ENCODE peak calls at places on chromosome 13, in five cellular contexts. One of them, this sample, is unnamed.

GRCh38 chr13:73106513-73107214 is 47.9 kb downstream of the KLF5 start:
- DNase-seq in H9: no peak
- DNase-seq in T-cell: no peak
- DNase-seq in hypothalamus: no peak
- DNase-seq in body of pancreas: no peak
- DNase-seq in this sample: no peak

GRCh38 chr13:24124789-24125476 is 35.6 kb upstream of the SPATA13 start:
- DNase-seq in H9: no peak
- DNase-seq in T-cell: no peak
- DNase-seq in hypothalamus: no peak
- DNase-seq in body of pancreas: no peak
- DNase-seq in this sample: no peak

GRCh38 chr13:30829145-30829544 is 76.9 kb upstream of the MEDAG start:
- DNase-seq in H9: no peak
- DNase-seq in T-cell: no peak
- DNase-seq in hypothalamus: no peak
- DNase-seq in body of pancreas: no peak
- DNase-seq in this sample: no peak

GRCh38 chr13:103350147-103350546 is 283.9 kb upstream of the SLC10A2 start:
- DNase-seq in H9: no peak
- DNase-seq in T-cell: no peak
- DNase-seq in hypothalamus: no peak
- DNase-seq in body of pancreas: no peak
- DNase-seq in this sample: no peak

GRCh38 chr13:49669735-49670309 is 21.5 kb downstream of the EBPL start:
- DNase-seq in H9: peak; percentile 72
- DNase-seq in T-cell: no peak
- DNase-seq in hypothalamus: peak; percentile 8
- DNase-seq in body of pancreas: peak; percentile 50
- DNase-seq in this sample: peak; percentile 34

GRCh38 chr13:27619093-27619705 is 1.1 kb downstream of the LNX2 start:
- DNase-seq in H9: no peak
- DNase-seq in T-cell: no peak
- DNase-seq in hypothalamus: no peak
- DNase-seq in body of pancreas: peak; percentile 54
- DNase-seq in this sample: peak; percentile 12

GRCh38 chr13:28316841-28317240 is 178.1 kb downstream of the FLT1 start:
- DNase-seq in H9: no peak
- DNase-seq in T-cell: no peak
- DNase-seq in hypothalamus: no peak
- DNase-seq in body of pancreas: no peak
- DNase-seq in this sample: no peak

GRCh38 chr13:80263745-80264513 is 77.0 kb downstream of the SPRY2 start:
- DNase-seq in H9: no peak
- DNase-seq in T-cell: no peak
- DNase-seq in hypothalamus: no peak
- DNase-seq in body of pancreas: no peak
- DNase-seq in this sample: no peak

GRCh38 chr13:40784540-40784939 is 4.9 kb upstream of the SLC25A15 start:
- DNase-seq in H9: no peak
- DNase-seq in T-cell: no peak
- DNase-seq in hypothalamus: no peak
- DNase-seq in body of pancreas: no peak
- DNase-seq in this sample: no peak

GRCh38 chr13:21529102-21529893 is 70.2 kb upstream of the ZDHHC20 start:
- DNase-seq in H9: no peak
- DNase-seq in T-cell: no peak
- DNase-seq in hypothalamus: no peak
- DNase-seq in body of pancreas: no peak
- DNase-seq in this sample: no peak

GRCh38 chr13:80740076-80740475 is 399.1 kb upstream of the SPRY2 start:
- DNase-seq in H9: no peak
- DNase-seq in T-cell: no peak
- DNase-seq in hypothalamus: no peak
- DNase-seq in body of pancreas: no peak
- DNase-seq in this sample: no peak

GRCh38 chr13:109945206-109945960 is 159.0 kb upstream of the IRS2 start:
- DNase-seq in H9: no peak
- DNase-seq in T-cell: no peak
- DNase-seq in hypothalamus: no peak
- DNase-seq in body of pancreas: no peak
- DNase-seq in this sample: no peak

GRCh38 chr13:20363604-20364003 is 131.5 kb upstream of the GJB6 start:
- DNase-seq in H9: no peak
- DNase-seq in T-cell: no peak
- DNase-seq in hypothalamus: no peak
- DNase-seq in body of pancreas: no peak
- DNase-seq in this sample: no peak

GRCh38 chr13:64074989-64075474 is 2659.4 kb upstream of the PCDH20 start:
- DNase-seq in H9: no peak
- DNase-seq in T-cell: no peak
- DNase-seq in hypothalamus: no peak
- DNase-seq in body of pancreas: no peak
- DNase-seq in this sample: no peak

GRCh38 chr13:102839462-102839861 is 6.4 kb upstream of the ERCC5 start:
- DNase-seq in H9: no peak
- DNase-seq in T-cell: no peak
- DNase-seq in hypothalamus: no peak
- DNase-seq in body of pancreas: no peak
- DNase-seq in this sample: no peak

GRCh38 chr13:45700971-45701900 is 884 bp upstream of the CBY2 start:
- DNase-seq in H9: no peak
- DNase-seq in T-cell: no peak
- DNase-seq in hypothalamus: no peak
- DNase-seq in body of pancreas: no peak
- DNase-seq in this sample: no peak

GRCh38 chr13:89763011-89763410 is 1584.5 kb upstream of the MIR17HG start:
- DNase-seq in H9: no peak
- DNase-seq in T-cell: no peak
- DNase-seq in hypothalamus: no peak
- DNase-seq in body of pancreas: no peak
- DNase-seq in this sample: no peak

GRCh38 chr13:48398450-48399095 is 14.3 kb downstream of the LPAR6 start:
- DNase-seq in H9: no peak
- DNase-seq in T-cell: no peak
- DNase-seq in hypothalamus: no peak
- DNase-seq in body of pancreas: no peak
- DNase-seq in this sample: no peak

GRCh38 chr13:23619073-23619855 is 49.1 kb downstream of the TNFRSF19 start:
- DNase-seq in H9: no peak
- DNase-seq in T-cell: no peak
- DNase-seq in hypothalamus: no peak
- DNase-seq in body of pancreas: no peak
- DNase-seq in this sample: no peak

GRCh38 chr13:18949489-18949761 is 232.2 kb downstream of the TUBA3C start:
- DNase-seq in H9: no peak
- DNase-seq in T-cell: no peak
- DNase-seq in hypothalamus: no peak
- DNase-seq in body of pancreas: no peak
- DNase-seq in this sample: no peak

GRCh38 chr13:34678154-34678553 is 263.9 kb upstream of the NBEA start:
- DNase-seq in H9: no peak
- DNase-seq in T-cell: no peak
- DNase-seq in hypothalamus: no peak
- DNase-seq in body of pancreas: no peak
- DNase-seq in this sample: no peak

GRCh38 chr13:39538826-39539555 is 64.0 kb downstream of the LHFPL6 start:
- DNase-seq in H9: no peak
- DNase-seq in T-cell: no peak
- DNase-seq in hypothalamus: no peak
- DNase-seq in body of pancreas: no peak
- DNase-seq in this sample: no peak

GRCh38 chr13:46572758-46573384 is 19.9 kb downstream of the LRCH1 start:
- DNase-seq in H9: no peak
- DNase-seq in T-cell: no peak
- DNase-seq in hypothalamus: no peak
- DNase-seq in body of pancreas: no peak
- DNase-seq in this sample: no peak

GRCh38 chr13:94780421-94780820 is 68.1 kb upstream of the SOX21 start:
- DNase-seq in H9: no peak
- DNase-seq in T-cell: no peak
- DNase-seq in hypothalamus: no peak
- DNase-seq in body of pancreas: no peak
- DNase-seq in this sample: no peak

GRCh38 chr13:113187263-113187669 is 21.2 kb downstream of the PCID2 start:
- DNase-seq in H9: no peak
- DNase-seq in T-cell: no peak
- DNase-seq in hypothalamus: no peak
- DNase-seq in body of pancreas: no peak
- DNase-seq in this sample: peak; percentile 42

GRCh38 chr13:20489185-20489820 is 36.4 kb downstream of the CRYL1 start:
- DNase-seq in H9: no peak
- DNase-seq in T-cell: no peak
- DNase-seq in hypothalamus: no peak
- DNase-seq in body of pancreas: peak; percentile 24
- DNase-seq in this sample: no peak

GRCh38 chr13:44302233-44302632 is 71.4 kb upstream of the SERP2 start:
- DNase-seq in H9: no peak
- DNase-seq in T-cell: no peak
- DNase-seq in hypothalamus: no peak
- DNase-seq in body of pancreas: no peak
- DNase-seq in this sample: no peak

GRCh38 chr13:111558700-111559088 is 238.3 kb downstream of the TEX29 start:
- DNase-seq in H9: no peak
- DNase-seq in T-cell: no peak
- DNase-seq in hypothalamus: no peak
- DNase-seq in body of pancreas: no peak
- DNase-seq in this sample: no peak

GRCh38 chr13:99740261-99740979 is 231.1 kb downstream of the ZIC5 start:
- DNase-seq in H9: no peak
- DNase-seq in T-cell: no peak
- DNase-seq in hypothalamus: no peak
- DNase-seq in body of pancreas: no peak
- DNase-seq in this sample: no peak

GRCh38 chr13:43686557-43686956 is 100.2 kb downstream of the ENOX1 start:
- DNase-seq in H9: no peak
- DNase-seq in T-cell: no peak
- DNase-seq in hypothalamus: no peak
- DNase-seq in body of pancreas: peak; percentile 22
- DNase-seq in this sample: peak; percentile 11

GRCh38 chr13:75285310-75285709 is 196.7 kb downstream of the TBC1D4 start:
- DNase-seq in H9: no peak
- DNase-seq in T-cell: no peak
- DNase-seq in hypothalamus: no peak
- DNase-seq in body of pancreas: no peak
- DNase-seq in this sample: no peak